ENCODE peak calls at places on chromosomes 7 and 10, in four cellular contexts. M, J, W and K are unnamed samples.

GRCh38 chr10:107576746-107577145 is 412.2 kb upstream of the SORCS1 start:
- DNase-seq in W (no peak), J (no peak), M (peak; percentile 66), K (no peak)

GRCh38 chr7:81186691-81187090 is 267.8 kb upstream of the SEMA3C start:
- DNase-seq in J (peak; percentile 82), W (no peak), M (no peak), K (no peak)

GRCh38 chr10:88343761-88344484 is 239.2 kb downstream of the RNLS start:
- DNase-seq in M (no peak), W (no peak), J (peak; percentile 2), K (no peak)

GRCh38 chr10:79437111-79437814 is 8.2 kb downstream of the ZCCHC24 start:
- DNase-seq in W (no peak), J (peak; percentile 69), M (no peak), K (no peak)

GRCh38 chr10:70985824-70986336 is 97.5 kb upstream of the PCBD1 start:
- DNase-seq in M (peak; percentile 69), J (no peak), W (no peak), K (peak; percentile 37)

GRCh38 chr7:66505531-66506451 is 122.9 kb upstream of the KCTD7 start:
- DNase-seq in M (peak; percentile 28), W (no peak), J (peak; percentile 17), K (no peak)

GRCh38 chr10:73774637-73775036 is 7.2 kb upstream of the CHCHD1 start:
- DNase-seq in J (peak; percentile 56), M (no peak), W (no peak), K (no peak)

GRCh38 chr10:63313066-63313465 is 152.7 kb downstream of the JMJD1C start:
- DNase-seq in W (no peak), J (no peak), M (no peak), K (no peak)

GRCh38 chr10:5614081-5614721 is 52.2 kb downstream of the ASB13 start:
- DNase-seq in J (peak; percentile 63), M (no peak), W (no peak), K (no peak)

GRCh38 chr7:30658471-30659074 is 23.7 kb downstream of the CRHR2 start:
- DNase-seq in J (no peak), W (no peak), M (no peak), K (no peak)

DNA sequence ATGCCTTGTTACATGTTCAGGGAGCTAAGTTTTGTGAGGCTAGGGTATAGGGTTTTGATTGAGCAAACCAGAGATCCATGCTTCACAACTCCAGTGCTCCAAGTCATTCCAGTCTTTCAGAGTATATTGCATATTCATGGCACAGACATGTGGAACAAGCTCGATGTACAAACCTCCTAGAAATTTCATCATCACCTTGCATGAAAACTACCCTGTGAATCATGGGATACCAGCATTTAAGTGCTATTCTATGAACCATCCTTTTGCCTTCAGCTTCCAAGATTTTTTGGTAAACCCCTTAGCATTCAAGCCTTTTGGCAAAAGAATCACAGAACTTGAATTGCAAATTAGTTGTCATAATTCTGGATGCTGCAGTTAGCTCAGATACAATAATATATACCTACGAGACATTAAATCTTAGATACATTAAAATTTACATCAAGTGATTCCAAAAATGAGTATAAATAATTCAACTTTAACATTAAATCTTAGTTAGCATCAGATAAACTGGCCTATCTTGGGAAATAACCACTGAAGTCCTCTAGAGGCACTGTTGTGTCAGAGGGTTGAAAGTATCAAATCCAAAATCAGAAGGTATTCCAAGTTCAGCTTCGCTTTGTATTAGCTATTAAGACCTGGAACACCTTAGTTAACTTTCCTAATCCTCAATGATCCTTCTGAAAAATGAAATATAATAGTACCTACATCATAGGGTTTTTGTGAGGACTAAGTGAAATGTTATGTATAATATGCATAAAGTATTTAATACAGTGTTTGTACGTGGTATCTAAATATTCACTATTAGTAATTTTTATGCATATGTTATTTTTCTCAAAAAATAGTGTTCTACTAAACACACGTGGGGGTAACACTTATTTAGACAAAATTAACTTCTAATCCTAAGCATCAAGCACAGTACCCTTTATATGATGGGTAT is 55.5 kb upstream of the CABCOCO1 start:
- DNase-seq in M (no peak), J (peak; percentile 42), W (no peak), K (no peak)
- TF ChIP-seq CTCF in M (peak; percentile 19), J (peak; percentile 64), W (peak; percentile 75), K (no peak)

DNA sequence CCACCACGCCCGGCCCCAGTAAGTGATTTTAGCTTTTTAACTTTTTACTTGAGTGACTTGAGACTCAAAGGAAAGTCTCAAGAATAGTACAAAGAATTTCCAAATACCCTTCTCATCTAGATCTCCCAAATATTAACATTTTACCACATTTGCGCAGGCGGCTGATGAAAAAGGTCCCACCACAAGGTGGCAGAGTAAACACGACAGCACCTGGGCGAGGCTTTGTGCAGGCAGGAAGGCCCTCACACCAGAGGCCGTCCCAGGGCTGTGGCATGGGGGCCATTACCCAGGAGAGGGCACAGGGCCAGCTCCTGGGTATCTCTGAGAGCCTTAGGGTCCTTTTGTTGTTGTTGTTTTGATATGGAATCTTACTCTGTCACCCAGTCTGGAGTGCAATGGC is 50.0 kb upstream of the WIPI2 start:
- DNase-seq in J (peak; percentile 23), M (peak; percentile 18), W (no peak), K (no peak)
- TF ChIP-seq CTCF in J (peak; percentile 47), M (no peak), W (no peak), K (no peak)

GRCh38 chr7:101625076-101625914 is 3.8 kb downstream of the MYL10 start:
- DNase-seq in J (peak; percentile 6), W (no peak), M (no peak), K (no peak)
- TF ChIP-seq CTCF in J (no peak), W (no peak), M (no peak), K (no peak)

DNA sequence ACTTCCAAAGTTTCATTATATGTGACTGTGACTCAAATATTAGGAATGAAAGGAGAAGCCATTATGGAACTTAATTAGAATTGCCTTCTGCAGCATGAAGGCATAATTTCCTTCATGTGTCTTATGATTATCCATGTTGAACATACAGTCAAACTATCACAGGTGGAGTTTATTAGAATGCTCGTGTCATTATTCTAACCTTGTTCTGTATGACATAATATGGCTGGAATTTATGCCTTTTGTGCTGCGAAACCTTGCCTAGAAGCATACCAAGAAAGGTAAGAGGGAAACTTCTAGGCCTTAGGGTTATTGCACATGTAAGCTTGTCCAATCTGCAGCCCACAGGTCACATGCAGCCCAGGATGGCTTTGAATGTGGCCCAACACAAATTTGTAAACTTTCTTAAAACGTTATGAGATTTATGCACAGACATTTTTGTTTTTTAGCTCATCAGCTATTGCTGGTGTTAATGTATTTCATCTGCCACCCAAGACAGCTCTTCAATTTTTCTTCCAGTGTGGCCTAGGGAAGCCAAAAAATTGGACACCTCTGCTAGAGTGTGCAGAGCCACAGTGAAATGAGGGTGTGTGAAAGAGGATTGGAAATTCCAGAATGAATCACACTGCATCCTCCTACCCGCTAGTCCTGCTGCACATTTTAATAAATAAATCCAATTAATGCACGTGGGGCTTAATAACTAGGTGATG is 133.5 kb downstream of the TMEM26 start:
- DNase-seq in M (no peak), J (no peak), W (no peak), K (no peak)
- TF ChIP-seq CTCF in M (no peak), J (no peak), W (no peak), K (no peak)

GRCh38 chr10:116973946-116974345 is 31.0 kb downstream of the SHTN1 start:
- DNase-seq in W (no peak), M (no peak), J (no peak), K (no peak)

GRCh38 chr10:116972136-116972535 is 32.9 kb downstream of the SHTN1 start:
- DNase-seq in M (no peak), W (no peak), J (no peak), K (no peak)

GRCh38 chr10:116968331-116968730 is 36.7 kb downstream of the SHTN1 start:
- DNase-seq in J (no peak), M (no peak), W (no peak), K (no peak)

GRCh38 chr10:116973371-116973905 is 31.5 kb downstream of the SHTN1 start:
- DNase-seq in M (no peak), W (no peak), J (no peak), K (no peak)

DNA sequence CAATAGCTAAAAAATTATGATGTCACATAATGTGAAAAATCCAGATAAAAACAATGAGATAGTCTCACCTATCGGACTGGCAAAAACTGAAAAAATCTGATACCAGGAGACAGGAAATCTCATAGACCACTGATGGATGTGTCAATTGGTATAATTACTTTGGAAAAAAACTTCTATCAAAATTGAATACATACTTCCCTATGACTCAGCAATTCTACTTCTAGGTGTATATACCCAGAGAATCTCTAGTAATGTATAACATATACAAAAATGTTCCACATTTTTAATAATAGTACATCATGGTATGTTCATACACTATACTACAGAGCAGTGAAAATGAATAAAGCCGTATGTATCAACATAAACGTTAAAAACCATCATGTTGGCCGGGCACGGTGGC is 34.9 kb downstream of the SHTN1 start:
- DNase-seq in J (no peak), M (no peak), W (no peak), K (no peak)
- TF ChIP-seq CTCF in J (no peak), M (no peak), W (no peak), K (no peak)

GRCh38 chr7:118110178-118110577 is 73.8 kb upstream of the LSM8 start:
- DNase-seq in J (no peak), W (no peak), M (no peak), K (no peak)

GRCh38 chr7:118109607-118110006 is 74.4 kb upstream of the LSM8 start:
- DNase-seq in M (no peak), W (peak; percentile 69), J (no peak), K (no peak)

GRCh38 chr7:118104812-118105441 is 79.0 kb upstream of the LSM8 start:
- DNase-seq in W (no peak), M (no peak), J (peak; percentile 45), K (no peak)
- TF ChIP-seq CTCF in W (peak; percentile 57), M (peak; percentile 70), J (peak; percentile 53), K (no peak)

DNA sequence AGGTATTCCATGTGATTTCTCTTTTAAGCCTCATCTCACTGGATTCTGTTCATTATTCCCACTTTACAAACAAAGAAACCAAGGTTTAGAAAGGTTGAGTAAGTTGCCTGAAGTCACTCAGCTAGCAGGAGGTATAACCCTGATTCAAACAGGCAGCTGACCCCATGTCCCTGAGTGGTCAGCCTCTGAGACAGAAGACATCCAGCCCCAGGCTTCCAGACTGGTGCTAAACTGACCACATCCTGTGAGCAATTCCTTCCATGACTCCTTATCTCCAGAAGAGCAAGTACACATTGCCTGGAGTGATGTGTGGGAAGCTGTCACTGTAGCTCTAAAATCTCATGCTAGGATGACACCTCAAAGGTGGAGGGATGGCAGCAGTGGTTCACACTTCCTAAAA is 3.7 kb downstream of the PLPP4 start:
- DNase-seq in W (peak; percentile 27), M (no peak), J (peak; percentile 78), K (no peak)
- TF ChIP-seq CTCF in W (no peak), M (no peak), J (no peak), K (no peak)

GRCh38 chr7:133886797-133887196 is 240.3 kb upstream of the LRGUK start:
- DNase-seq in M (no peak), W (no peak), J (no peak), K (no peak)

GRCh38 chr7:133885213-133885612 is 241.9 kb upstream of the LRGUK start:
- DNase-seq in M (no peak), J (no peak), W (no peak), K (no peak)

GRCh38 chr7:133887459-133887858 is 239.7 kb upstream of the LRGUK start:
- DNase-seq in W (no peak), M (no peak), J (no peak), K (no peak)

GRCh38 chr7:133888061-133888930 is 238.8 kb upstream of the LRGUK start:
- DNase-seq in J (no peak), M (no peak), W (no peak), K (no peak)

DNA sequence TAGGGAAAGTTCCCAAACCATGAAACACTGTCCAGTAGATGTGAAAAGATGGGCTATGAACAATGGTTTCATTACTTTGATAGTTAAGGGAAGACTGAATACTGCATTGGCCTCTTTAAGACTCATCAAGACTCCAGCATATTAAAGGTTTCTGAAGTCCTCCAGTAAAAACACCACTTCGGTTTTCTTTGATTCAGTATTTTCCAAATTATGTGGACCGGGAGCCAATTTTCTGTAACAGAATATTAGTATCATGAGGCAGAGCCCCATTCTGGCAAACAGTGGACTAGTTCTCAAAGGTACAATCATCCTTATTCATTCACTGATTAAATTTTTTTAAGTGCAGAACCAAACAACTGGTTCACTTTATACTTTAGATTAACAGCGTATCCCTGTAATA is 241.1 kb upstream of the LRGUK start:
- DNase-seq in W (no peak), M (no peak), J (no peak), K (no peak)
- TF ChIP-seq CTCF in W (no peak), M (no peak), J (no peak), K (no peak)